ENCODE peak calls at places on chromosome 17, in six cellular contexts. One of them, this sample, is unnamed.

GRCh38 chr17:45147102-45147580 is 1.1 kb upstream of the HEXIM1 start:
- DNase-seq in mesendoderm: no peak
- DNase-seq in neuronal stem cell: peak
- DNase-seq in IMR-90: peak
- DNase-seq in H1: no peak
- DNase-seq in trophoblast cell: peak
- DNase-seq in this sample: no peak

GRCh38 chr17:80789356-80789902 is 202.2 kb upstream of the CHMP6 start:
- DNase-seq in mesendoderm: no peak
- DNase-seq in neuronal stem cell: no peak
- DNase-seq in IMR-90: peak
- DNase-seq in H1: no peak
- DNase-seq in trophoblast cell: no peak
- DNase-seq in this sample: peak

GRCh38 chr17:36496018-36496789 is 9.7 kb downstream of the ZNHIT3 start:
- DNase-seq in mesendoderm: peak
- DNase-seq in neuronal stem cell: peak
- DNase-seq in IMR-90: peak
- DNase-seq in H1: no peak
- DNase-seq in trophoblast cell: no peak
- DNase-seq in this sample: no peak

GRCh38 chr17:5705876-5706420 is 121.6 kb upstream of the NLRP1 start:
- DNase-seq in mesendoderm: no peak
- DNase-seq in neuronal stem cell: no peak
- DNase-seq in IMR-90: no peak
- DNase-seq in H1: no peak
- DNase-seq in trophoblast cell: no peak
- DNase-seq in this sample: no peak

GRCh38 chr17:56735842-56736241 is 97.9 kb downstream of the C17orf67 start:
- DNase-seq in mesendoderm: no peak
- DNase-seq in neuronal stem cell: no peak
- DNase-seq in IMR-90: no peak
- DNase-seq in H1: no peak
- DNase-seq in trophoblast cell: no peak
- DNase-seq in this sample: no peak

GRCh38 chr17:4130715-4131114 is 12.1 kb downstream of the ZZEF1 start:
- DNase-seq in mesendoderm: no peak
- DNase-seq in neuronal stem cell: no peak
- DNase-seq in IMR-90: peak
- DNase-seq in H1: no peak
- DNase-seq in trophoblast cell: peak
- DNase-seq in this sample: peak

GRCh38 chr17:28379814-28380571 is 8.5 kb downstream of the SARM1 start:
- DNase-seq in mesendoderm: peak
- DNase-seq in neuronal stem cell: no peak
- DNase-seq in IMR-90: peak
- DNase-seq in H1: no peak
- DNase-seq in trophoblast cell: peak
- DNase-seq in this sample: no peak

GRCh38 chr17:251531-251930 is 70.1 kb upstream of the DOC2B start:
- DNase-seq in mesendoderm: no peak
- DNase-seq in neuronal stem cell: no peak
- DNase-seq in IMR-90: no peak
- DNase-seq in H1: peak
- DNase-seq in trophoblast cell: no peak
- DNase-seq in this sample: no peak

GRCh38 chr17:44903012-44903685 is 3.9 kb upstream of the EFTUD2 start:
- DNase-seq in mesendoderm: no peak
- DNase-seq in neuronal stem cell: no peak
- DNase-seq in IMR-90: no peak
- DNase-seq in H1: no peak
- DNase-seq in trophoblast cell: no peak
- DNase-seq in this sample: no peak

GRCh38 chr17:51640108-51640622 is 379.8 kb downstream of the UTP18 start:
- DNase-seq in mesendoderm: peak
- DNase-seq in neuronal stem cell: no peak
- DNase-seq in IMR-90: no peak
- DNase-seq in H1: peak
- DNase-seq in trophoblast cell: no peak
- DNase-seq in this sample: no peak

GRCh38 chr17:19533036-19533717 is 477 bp upstream of the SLC47A1 start:
- DNase-seq in mesendoderm: no peak
- DNase-seq in neuronal stem cell: no peak
- DNase-seq in IMR-90: no peak
- DNase-seq in H1: no peak
- DNase-seq in trophoblast cell: no peak
- DNase-seq in this sample: no peak

GRCh38 chr17:79496422-79497005 is 114.3 kb downstream of the RBFOX3 start:
- DNase-seq in mesendoderm: no peak
- DNase-seq in neuronal stem cell: no peak
- DNase-seq in IMR-90: no peak
- DNase-seq in H1: no peak
- DNase-seq in trophoblast cell: no peak
- DNase-seq in this sample: no peak

GRCh38 chr17:72188801-72189200 is 68.0 kb downstream of the SOX9 start:
- DNase-seq in mesendoderm: no peak
- DNase-seq in neuronal stem cell: no peak
- DNase-seq in IMR-90: no peak
- DNase-seq in H1: no peak
- DNase-seq in trophoblast cell: no peak
- DNase-seq in this sample: no peak

GRCh38 chr17:47652570-47652969 is 2.9 kb downstream of the KPNB1 start:
- DNase-seq in mesendoderm: peak
- DNase-seq in neuronal stem cell: no peak
- DNase-seq in IMR-90: peak
- DNase-seq in H1: no peak
- DNase-seq in trophoblast cell: no peak
- DNase-seq in this sample: peak

GRCh38 chr17:12620200-12620720 is 45.4 kb upstream of the MYOCD start:
- DNase-seq in mesendoderm: no peak
- DNase-seq in neuronal stem cell: no peak
- DNase-seq in IMR-90: peak
- DNase-seq in H1: no peak
- DNase-seq in trophoblast cell: no peak
- DNase-seq in this sample: peak

GRCh38 chr17:2017274-2017941 is 7.7 kb downstream of the RTN4RL1 start:
- DNase-seq in mesendoderm: no peak
- DNase-seq in neuronal stem cell: no peak
- DNase-seq in IMR-90: no peak
- DNase-seq in H1: no peak
- DNase-seq in trophoblast cell: no peak
- DNase-seq in this sample: no peak

GRCh38 chr17:62671553-62671952 is 44.1 kb downstream of the MRC2 start:
- DNase-seq in mesendoderm: no peak
- DNase-seq in neuronal stem cell: no peak
- DNase-seq in IMR-90: no peak
- DNase-seq in H1: no peak
- DNase-seq in trophoblast cell: no peak
- DNase-seq in this sample: no peak

GRCh38 chr17:75313941-75314550 is 24.8 kb upstream of the SLC25A19 start:
- DNase-seq in mesendoderm: no peak
- DNase-seq in neuronal stem cell: no peak
- DNase-seq in IMR-90: peak
- DNase-seq in H1: no peak
- DNase-seq in trophoblast cell: peak
- DNase-seq in this sample: peak

GRCh38 chr17:34717092-34717491 is 137.7 kb downstream of the TMEM132E start:
- DNase-seq in mesendoderm: no peak
- DNase-seq in neuronal stem cell: no peak
- DNase-seq in IMR-90: no peak
- DNase-seq in H1: no peak
- DNase-seq in trophoblast cell: no peak
- DNase-seq in this sample: no peak

GRCh38 chr17:74212262-74212912 is 984 bp upstream of the TTYH2 start:
- DNase-seq in mesendoderm: no peak
- DNase-seq in neuronal stem cell: no peak
- DNase-seq in IMR-90: no peak
- DNase-seq in H1: peak
- DNase-seq in trophoblast cell: no peak
- DNase-seq in this sample: peak

GRCh38 chr17:75767881-75768280 is 2.9 kb upstream of the GALK1 start:
- DNase-seq in mesendoderm: no peak
- DNase-seq in neuronal stem cell: no peak
- DNase-seq in IMR-90: no peak
- DNase-seq in H1: no peak
- DNase-seq in trophoblast cell: no peak
- DNase-seq in this sample: no peak

GRCh38 chr17:41650794-41651624 is 26.6 kb upstream of the KRT17 start:
- DNase-seq in mesendoderm: no peak
- DNase-seq in neuronal stem cell: no peak
- DNase-seq in IMR-90: no peak
- DNase-seq in H1: no peak
- DNase-seq in trophoblast cell: no peak
- DNase-seq in this sample: no peak

GRCh38 chr17:37255434-37255833 is 120.4 kb upstream of the C17orf78 start:
- DNase-seq in mesendoderm: no peak
- DNase-seq in neuronal stem cell: no peak
- DNase-seq in IMR-90: no peak
- DNase-seq in H1: no peak
- DNase-seq in trophoblast cell: no peak
- DNase-seq in this sample: no peak

GRCh38 chr17:39164675-39165143 is 1.3 kb downstream of the ARL5C start:
- DNase-seq in mesendoderm: peak
- DNase-seq in neuronal stem cell: peak
- DNase-seq in IMR-90: peak
- DNase-seq in H1: peak
- DNase-seq in trophoblast cell: peak
- DNase-seq in this sample: peak

GRCh38 chr17:39166437-39167335 is 725 bp upstream of the ARL5C start:
- DNase-seq in mesendoderm: no peak
- DNase-seq in neuronal stem cell: no peak
- DNase-seq in IMR-90: no peak
- DNase-seq in H1: no peak
- DNase-seq in trophoblast cell: no peak
- DNase-seq in this sample: no peak

GRCh38 chr17:39165178-39165843 is 650 bp downstream of the ARL5C start:
- DNase-seq in mesendoderm: no peak
- DNase-seq in neuronal stem cell: peak
- DNase-seq in IMR-90: no peak
- DNase-seq in H1: peak
- DNase-seq in trophoblast cell: no peak
- DNase-seq in this sample: no peak

GRCh38 chr17:39167492-39167891 is 1.5 kb upstream of the ARL5C start:
- DNase-seq in mesendoderm: no peak
- DNase-seq in neuronal stem cell: no peak
- DNase-seq in IMR-90: no peak
- DNase-seq in H1: no peak
- DNase-seq in trophoblast cell: no peak
- DNase-seq in this sample: no peak

GRCh38 chr17:39165844-39166349 is at the start of gene ARL5C:
- DNase-seq in mesendoderm: no peak
- DNase-seq in neuronal stem cell: no peak
- DNase-seq in IMR-90: no peak
- DNase-seq in H1: no peak
- DNase-seq in trophoblast cell: no peak
- DNase-seq in this sample: no peak
- H3K4me3 ChIP-seq in mesendoderm: peak
- H3K4me3 ChIP-seq in neuronal stem cell: peak
- H3K4me3 ChIP-seq in IMR-90: peak
- H3K4me3 ChIP-seq in H1: peak
- H3K4me3 ChIP-seq in trophoblast cell: peak
- H3K4me3 ChIP-seq in this sample: peak

GRCh38 chr17:60599620-60600489 is at the start of gene PPM1D:
- DNase-seq in mesendoderm: peak
- DNase-seq in neuronal stem cell: peak
- DNase-seq in IMR-90: peak
- DNase-seq in H1: peak
- DNase-seq in trophoblast cell: peak
- DNase-seq in this sample: peak
- H4K8ac ChIP-seq in mesendoderm: no peak
- H4K8ac ChIP-seq in neuronal stem cell: no peak
- H4K8ac ChIP-seq in IMR-90: peak
- H4K8ac ChIP-seq in H1: peak
- H4K8ac ChIP-seq in trophoblast cell: peak
- H4K8ac ChIP-seq in this sample: peak

GRCh38 chr17:83110755-83111154 is 31.3 kb downstream of the METRNL start:
- DNase-seq in mesendoderm: no peak
- DNase-seq in neuronal stem cell: no peak
- DNase-seq in IMR-90: peak
- DNase-seq in H1: no peak
- DNase-seq in trophoblast cell: no peak
- DNase-seq in this sample: no peak

GRCh38 chr17:83109793-83110645 is 30.6 kb downstream of the METRNL start:
- DNase-seq in mesendoderm: peak
- DNase-seq in neuronal stem cell: no peak
- DNase-seq in IMR-90: peak
- DNase-seq in H1: no peak
- DNase-seq in trophoblast cell: peak
- DNase-seq in this sample: peak

GRCh38 chr17:83108709-83109108 is 29.3 kb downstream of the METRNL start:
- DNase-seq in mesendoderm: no peak
- DNase-seq in neuronal stem cell: no peak
- DNase-seq in IMR-90: no peak
- DNase-seq in H1: no peak
- DNase-seq in trophoblast cell: no peak
- DNase-seq in this sample: no peak

GRCh38 chr17:83107656-83108048 is 28.2 kb downstream of the METRNL start:
- DNase-seq in mesendoderm: no peak
- DNase-seq in neuronal stem cell: no peak
- DNase-seq in IMR-90: no peak
- DNase-seq in H1: no peak
- DNase-seq in trophoblast cell: no peak
- DNase-seq in this sample: no peak

GRCh38 chr17:83109386-83109785 is 30.0 kb downstream of the METRNL start:
- DNase-seq in mesendoderm: no peak
- DNase-seq in neuronal stem cell: no peak
- DNase-seq in IMR-90: no peak
- DNase-seq in H1: no peak
- DNase-seq in trophoblast cell: no peak
- DNase-seq in this sample: no peak
- H3K4me3 ChIP-seq in mesendoderm: no peak
- H3K4me3 ChIP-seq in neuronal stem cell: no peak
- H3K4me3 ChIP-seq in IMR-90: no peak
- H3K4me3 ChIP-seq in H1: no peak
- H3K4me3 ChIP-seq in trophoblast cell: no peak
- H3K4me3 ChIP-seq in this sample: no peak

GRCh38 chr17:77485089-77485833 is 344.5 kb downstream of the SEC14L1 start:
- DNase-seq in mesendoderm: no peak
- DNase-seq in neuronal stem cell: no peak
- DNase-seq in IMR-90: no peak
- DNase-seq in H1: no peak
- DNase-seq in trophoblast cell: no peak
- DNase-seq in this sample: no peak
- H4K8ac ChIP-seq in mesendoderm: no peak
- H4K8ac ChIP-seq in neuronal stem cell: no peak
- H4K8ac ChIP-seq in IMR-90: no peak
- H4K8ac ChIP-seq in H1: peak
- H4K8ac ChIP-seq in trophoblast cell: no peak
- H4K8ac ChIP-seq in this sample: no peak